ENCODE peak calls at places on chromosomes 5 and 9, in eight cellular contexts. S is dermis microvascular lymphatic vessel endothelial cell; J is activated effector memory CD4-positive, alpha-beta T cell treated with Interleukin-2 at 50 U/mL for 16 hours; E is stimulated activated CD4-positive, alpha-beta T cell treated with anti-CD3 and anti-CD28 coated beads, Interleukin-1b, Interleukin-23, amount 100 ng/mL, for 24 hours; A is pulmonary artery endothelial cell; Y is Caki2; U is neural crest cell; X is spleen. V is an unnamed sample.

GRCh38 chr9:70556736-70557135 is 142.3 kb upstream of the KLF9 start:
- DNase-seq in Y (no peak), X (no peak), U (no peak), J (no peak), E (no peak), A (no peak), S (no peak), V (no peak)

GRCh38 chr9:86550411-86550810 is 196.2 kb upstream of the TUT7 start:
- DNase-seq in U (no peak), S (no peak), E (no peak), Y (no peak), X (no peak), J (no peak), A (no peak), V (no peak)

GRCh38 chr5:1152771-1153282 is 41.0 kb upstream of the SLC12A7 start:
- DNase-seq in J (no peak), S (no peak), X (no peak), Y (no peak), U (no peak), E (no peak), A (no peak), V (no peak)

GRCh38 chr5:181207214-181207959 is 2.4 kb upstream of the TRIM7 start:
- DNase-seq in A (no peak), U (peak), E (peak), S (peak), X (peak), Y (peak), J (peak), V (no peak)

GRCh38 chr5:170327802-170328201 is 30.2 kb upstream of the LCP2 start:
- DNase-seq in Y (no peak), J (no peak), E (no peak), A (no peak), X (no peak), U (no peak), S (no peak), V (no peak)

GRCh38 chr9:105871547-105871946 is 177.2 kb downstream of the TMEM38B start:
- DNase-seq in J (no peak), X (no peak), E (no peak), Y (no peak), U (no peak), S (no peak), A (no peak), V (no peak)

GRCh38 chr9:106969696-106970095 is 106.7 kb downstream of the ZNF462 start:
- DNase-seq in X (no peak), U (no peak), A (no peak), Y (no peak), E (no peak), S (no peak), J (no peak), V (no peak)

GRCh38 chr9:37859043-37859442 is 44.9 kb downstream of the SLC25A51 start:
- DNase-seq in U (no peak), X (no peak), E (no peak), S (peak), Y (no peak), A (no peak), J (no peak), V (no peak)

GRCh38 chr5:33272288-33272687 is 168.5 kb upstream of the TARS1 start:
- DNase-seq in S (peak), X (no peak), A (peak), U (no peak), J (no peak), Y (peak), E (no peak), V (no peak)

GRCh38 chr5:168324864-168325615 is 33.6 kb downstream of the WWC1 start:
- DNase-seq in A (no peak), S (no peak), Y (peak), J (no peak), E (no peak), U (no peak), X (peak), V (no peak)

GRCh38 chr5:78260771-78261170 is 33.7 kb downstream of the AP3B1 start:
- DNase-seq in E (no peak), S (no peak), Y (no peak), J (no peak), A (no peak), U (no peak), X (no peak), V (no peak)

GRCh38 chr5:132820162-132820754 is 7.2 kb downstream of the SOWAHA start:
- DNase-seq in X (peak), S (peak), A (peak), U (peak), J (peak), E (peak), Y (peak), V (peak)

GRCh38 chr5:88860501-88860900 is 22.5 kb downstream of the MEF2C start:
- DNase-seq in A (no peak), E (no peak), J (no peak), U (no peak), S (no peak), X (no peak), Y (no peak), V (no peak)

GRCh38 chr5:138275379-138275782 is 960 bp upstream of the GFRA3 start:
- DNase-seq in X (no peak), E (no peak), J (no peak), S (no peak), Y (no peak), U (no peak), A (no peak), V (no peak)

GRCh38 chr9:13728121-13728520 is 448.6 kb upstream of the MPDZ start:
- DNase-seq in J (no peak), U (no peak), A (no peak), Y (no peak), S (peak), E (no peak), X (no peak), V (no peak)

GRCh38 chr5:56692359-56693219 is 122.8 kb upstream of the MAP3K1 start:
- DNase-seq in X (no peak), U (no peak), S (no peak), J (no peak), A (no peak), Y (no peak), E (no peak), V (no peak)

GRCh38 chr5:180801596-180802324 is 846 bp downstream of the MGAT1 start:
- DNase-seq in E (no peak), J (no peak), S (no peak), U (no peak), X (peak), A (no peak), Y (no peak), V (no peak)

GRCh38 chr5:80762573-80762972 is 107.8 kb upstream of the DHFR start:
- DNase-seq in J (no peak), A (no peak), X (no peak), U (no peak), Y (no peak), E (no peak), S (no peak), V (no peak)

GRCh38 chr5:167592114-167592513 is 699.3 kb upstream of the WWC1 start:
- DNase-seq in E (no peak), A (no peak), Y (no peak), S (no peak), U (no peak), J (no peak), X (no peak), V (no peak)

GRCh38 chr5:79396265-79396664 is 117.7 kb downstream of the HOMER1 start:
- DNase-seq in J (no peak), X (no peak), U (no peak), Y (no peak), E (no peak), A (no peak), S (no peak), V (no peak)

GRCh38 chr9:130286781-130287428 is 21.3 kb downstream of the HMCN2 start:
- DNase-seq in A (no peak), E (no peak), J (no peak), U (no peak), X (peak), Y (no peak), S (no peak), V (no peak)